ENCODE peak calls at places on chromosome 17, in eight cellular contexts. Z, F, S, K, B, I, P and L are unnamed samples. For H3K4me1 and H3K9me3, the result is how much of the 10 kb centered on the place peaks cover.

GRCh38 chr17:8822401-8823035 is 23.4 kb upstream of the MFSD6L start:
- DNase-seq in F (no peak), I (no peak), B (no peak), S (no peak), Z (no peak), K (no peak), P (no peak), L (no peak)

GRCh38 chr17:33977729-33978514 is 277.2 kb upstream of the CCL2 start:
- DNase-seq in F (no peak), I (no peak), P (no peak), Z (no peak), S (no peak), B (no peak), K (no peak), L (no peak)

GRCh38 chr17:10156579-10157488 is 41.6 kb downstream of the GAS7 start:
- DNase-seq in S (no peak), I (no peak), P (peak), B (no peak), F (peak), Z (no peak), K (peak), L (peak)

GRCh38 chr17:43042025-43042424 is 17.0 kb downstream of the RND2 start:
- DNase-seq in P (no peak), F (no peak), Z (no peak), S (no peak), K (no peak), I (no peak), B (no peak), L (no peak)

GRCh38 chr17:44220211-44221071 is 966 bp upstream of the UBTF start:
- DNase-seq in K (peak), I (peak), S (no peak), F (peak), B (peak), Z (peak), P (peak), L (peak)

GRCh38 chr17:1865252-1866037 is 35.6 kb downstream of the RPA1 start:
- DNase-seq in B (peak), F (peak), Z (peak), S (no peak), K (no peak), P (no peak), I (peak), L (no peak)

GRCh38 chr17:76208120-76208519 is 32.2 kb downstream of the RNF157 start:
- DNase-seq in K (no peak), S (no peak), I (no peak), F (no peak), B (no peak), P (no peak), Z (no peak), L (no peak)

GRCh38 chr17:30559656-30560055 is 82.4 kb downstream of the GOSR1 start:
- DNase-seq in I (no peak), P (no peak), B (no peak), Z (no peak), F (no peak), K (no peak), S (no peak), L (peak)

GRCh38 chr17:9032583-9032982 is 11.3 kb downstream of the NTN1 start:
- DNase-seq in I (no peak), Z (no peak), F (no peak), B (no peak), S (no peak), P (no peak), K (no peak), L (no peak)

GRCh38 chr17:57455063-57455914 is 199.0 kb downstream of the MSI2 start:
- DNase-seq in Z (no peak), B (no peak), K (no peak), I (peak), S (no peak), F (no peak), P (no peak), L (no peak)

GRCh38 chr17:57823469-57824401 is 26.1 kb downstream of the MRPS23 start:
- DNase-seq in K (no peak), P (no peak), Z (peak), I (no peak), F (no peak), S (no peak), B (no peak), L (no peak)

GRCh38 chr17:49404371-49404770 is 10.3 kb downstream of the PHB1 start:
- DNase-seq in I (no peak), S (no peak), F (peak), K (no peak), P (peak), B (no peak), Z (no peak), L (no peak)

GRCh38 chr17:62995377-62995885 is 29.4 kb downstream of the TANC2 start:
- DNase-seq in F (no peak), K (no peak), B (peak), I (no peak), P (no peak), Z (peak), S (no peak), L (no peak)

GRCh38 chr17:40303009-40303657 is 5.8 kb upstream of the RARA start:
- DNase-seq in Z (peak), P (no peak), F (no peak), I (peak), S (no peak), B (no peak), K (no peak), L (no peak)

GRCh38 chr17:2241823-2242222 is 61.8 kb downstream of the SMG6 start:
- DNase-seq in F (no peak), K (no peak), I (no peak), Z (no peak), S (no peak), B (no peak), P (no peak), L (no peak)

GRCh38 chr17:48515925-48516900 is 14.6 kb downstream of the HOXB1 start:
- DNase-seq in B (no peak), I (no peak), S (no peak), K (no peak), F (no peak), P (no peak), Z (no peak), L (no peak)

GRCh38 chr17:49670002-49670401 is 7.9 kb downstream of the SPOP start:
- DNase-seq in S (no peak), B (no peak), K (no peak), F (no peak), Z (no peak), P (no peak), I (no peak), L (no peak)

GRCh38 chr17:72474243-72474642 is 353.4 kb downstream of the SOX9 start:
- DNase-seq in I (no peak), B (no peak), K (no peak), P (no peak), F (no peak), Z (no peak), S (no peak), L (no peak)

GRCh38 chr17:44077595-44077909 is 7.0 kb downstream of the G6PC3 start:
- DNase-seq in P (no peak), K (no peak), Z (no peak), B (no peak), S (no peak), F (no peak), I (no peak), L (no peak)

GRCh38 chr17:27319536-27320221 is 25.8 kb downstream of the WSB1 start:
- DNase-seq in K (peak), Z (no peak), I (no peak), F (no peak), P (peak), S (no peak), B (peak), L (no peak)

GRCh38 chr17:3960764-3961163 is 3.5 kb downstream of the ATP2A3 start:
- DNase-seq in F (no peak), B (peak), Z (no peak), I (no peak), P (no peak), K (no peak), S (no peak), L (peak)

GRCh38 chr17:32240745-32241144 is 24.9 kb upstream of the RHBDL3 start:
- DNase-seq in Z (peak), F (no peak), S (no peak), P (no peak), B (peak), K (peak), I (no peak), L (no peak)

GRCh38 chr17:45332989-45333701 is 16.3 kb upstream of the MAP3K14 start:
- DNase-seq in K (no peak), S (no peak), P (peak), B (no peak), I (no peak), F (no peak), Z (no peak), L (no peak)

GRCh38 chr17:35660902-35661301 is 70.5 kb upstream of the RASL10B start:
- DNase-seq in Z (no peak), B (peak), K (no peak), S (no peak), F (no peak), P (no peak), I (no peak), L (no peak)

GRCh38 chr17:44219636-44220210 is at the start of gene UBTF:
- DNase-seq in K (peak), S (no peak), F (peak), I (peak), B (peak), Z (peak), P (peak), L (peak)

GRCh38 chr17:1997587-1998425 is 27.3 kb downstream of the RTN4RL1 start:
- DNase-seq in I (no peak), Z (no peak), B (peak), F (no peak), P (no peak), K (no peak), S (no peak), L (no peak)

GRCh38 chr17:17940451-17940911 is 31.7 kb downstream of the TOM1L2 start:
- DNase-seq in B (no peak), Z (no peak), S (no peak), I (no peak), F (no peak), K (no peak), P (no peak), L (no peak)

GRCh38 chr17:17937958-17938357 is 34.2 kb downstream of the TOM1L2 start:
- DNase-seq in S (no peak), B (no peak), I (no peak), F (no peak), P (no peak), Z (no peak), K (no peak), L (no peak)

GRCh38 chr17:17941015-17941414 is 31.2 kb downstream of the TOM1L2 start:
- DNase-seq in K (no peak), Z (no peak), P (no peak), F (no peak), I (no peak), S (no peak), B (no peak), L (no peak)

GRCh38 chr17:17937450-17937849 is 34.8 kb downstream of the TOM1L2 start:
- DNase-seq in K (no peak), Z (no peak), B (no peak), I (no peak), F (no peak), S (no peak), P (no peak), L (no peak)

GRCh38 chr17:17938388-17939107 is 33.7 kb downstream of the TOM1L2 start:
- DNase-seq in I (no peak), Z (peak), K (no peak), B (peak), S (no peak), P (no peak), F (no peak), L (no peak)
- H3K4me1 ChIP-seq in I (under half), Z (half or more), K (half or more), B (half or more), S (half or more), P (under half), F (half or more), L (under half)

DNA sequence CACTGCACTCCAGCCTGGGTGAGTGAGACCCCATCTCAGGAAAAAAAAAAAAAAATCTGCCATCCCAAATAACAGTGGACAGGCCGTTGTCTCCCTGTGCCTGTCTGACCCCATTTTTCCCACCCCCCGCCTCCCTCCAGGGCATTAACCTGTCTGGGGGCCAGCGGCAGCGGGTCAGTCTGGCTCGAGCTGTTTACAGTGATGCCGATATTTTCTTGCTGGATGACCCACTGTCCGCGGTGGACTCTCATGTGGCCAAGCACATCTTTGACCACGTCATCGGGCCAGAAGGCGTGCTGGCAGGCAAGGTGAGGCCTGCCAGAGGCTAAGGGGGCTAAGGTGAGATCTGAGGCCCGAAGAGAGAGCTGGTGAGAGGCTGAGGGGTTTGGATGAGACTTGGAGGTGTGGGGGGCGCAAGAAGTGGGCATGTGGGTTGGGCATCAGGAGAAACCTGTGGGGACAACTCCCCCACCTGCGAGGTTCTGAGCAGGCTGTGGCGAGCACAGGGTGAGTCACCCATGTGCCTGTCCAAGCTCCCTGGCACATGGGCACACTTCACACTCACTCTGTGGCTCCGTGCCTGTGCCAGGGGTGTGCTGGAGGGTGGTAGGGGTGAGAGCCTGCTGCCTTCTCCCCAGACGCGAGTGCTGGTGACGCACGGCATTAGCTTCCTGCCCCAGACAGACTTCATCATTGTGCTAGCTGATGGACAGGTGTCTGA is 34.7 kb downstream of the ANKRD40 start:
- DNase-seq in K (peak), F (peak), P (peak), S (no peak), I (no peak), Z (peak), B (no peak), L (peak)
- H3K4me3 ChIP-seq in K (no peak), F (no peak), P (no peak), S (no peak), I (no peak), Z (no peak), B (no peak), L (no peak)

GRCh38 chr17:28940142-28940541 is 11.2 kb downstream of the PHF12 start:
- DNase-seq in I (no peak), P (no peak), B (no peak), K (no peak), Z (no peak), S (no peak), F (no peak), L (no peak)

GRCh38 chr17:28938552-28938951 is 12.8 kb downstream of the PHF12 start:
- DNase-seq in B (no peak), P (no peak), S (no peak), F (no peak), K (no peak), I (no peak), Z (no peak), L (no peak)

GRCh38 chr17:28935744-28936460 is 15.4 kb downstream of the PHF12 start:
- DNase-seq in S (no peak), B (no peak), K (no peak), Z (no peak), I (no peak), P (no peak), F (no peak), L (no peak)

GRCh38 chr17:28940675-28941074 is 10.6 kb downstream of the PHF12 start:
- DNase-seq in Z (no peak), I (no peak), F (no peak), K (peak), S (no peak), B (no peak), P (no peak), L (no peak)

DNA sequence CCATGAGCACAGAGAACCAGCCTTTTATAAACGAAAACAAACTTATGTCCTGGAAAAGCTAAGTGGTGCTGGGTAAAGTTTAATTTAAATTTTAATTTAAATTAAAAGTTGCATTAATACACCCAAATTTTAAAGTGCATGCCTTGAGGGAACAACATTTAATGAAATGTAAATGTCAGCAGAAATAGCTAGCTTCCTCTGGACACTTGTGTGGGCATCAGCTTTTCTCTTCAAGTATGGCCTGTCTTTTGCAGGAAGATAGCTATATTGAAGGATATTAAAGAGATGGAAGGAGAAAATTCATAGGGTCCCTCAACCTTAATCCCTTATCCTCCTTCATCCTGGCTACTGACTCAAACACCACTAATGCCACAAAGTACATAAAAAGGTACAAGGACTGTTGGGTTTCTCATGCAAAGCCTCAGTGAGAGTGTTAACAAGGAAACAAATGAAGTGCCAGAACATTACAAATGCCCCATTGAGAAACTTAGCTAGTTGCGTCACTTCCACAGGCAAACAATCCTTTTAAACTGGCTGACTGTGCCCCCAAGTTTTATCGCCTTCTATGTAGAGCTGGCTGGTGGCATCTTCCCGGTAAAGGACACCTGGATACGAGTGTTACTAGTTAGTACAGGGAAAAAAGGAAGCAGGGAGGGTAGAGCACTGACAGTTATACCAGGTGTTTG is 14.1 kb downstream of the PHF12 start:
- DNase-seq in K (no peak), I (no peak), Z (peak), S (no peak), F (no peak), B (no peak), P (no peak), L (no peak)
- H3K9me3 ChIP-seq in K (under half), I (under half), Z (under half), S (under half), F (under half), B (under half), P (under half), L (under half)

GRCh38 chr17:41777157-41777578 is 9.3 kb downstream of the JUP start:
- DNase-seq in K (peak), F (no peak), I (no peak), Z (no peak), S (no peak), B (peak), P (peak), L (no peak)
- H3K4me1 ChIP-seq in K (half or more), F (half or more), I (under half), Z (half or more), S (half or more), B (under half), P (half or more), L (half or more)

DNA sequence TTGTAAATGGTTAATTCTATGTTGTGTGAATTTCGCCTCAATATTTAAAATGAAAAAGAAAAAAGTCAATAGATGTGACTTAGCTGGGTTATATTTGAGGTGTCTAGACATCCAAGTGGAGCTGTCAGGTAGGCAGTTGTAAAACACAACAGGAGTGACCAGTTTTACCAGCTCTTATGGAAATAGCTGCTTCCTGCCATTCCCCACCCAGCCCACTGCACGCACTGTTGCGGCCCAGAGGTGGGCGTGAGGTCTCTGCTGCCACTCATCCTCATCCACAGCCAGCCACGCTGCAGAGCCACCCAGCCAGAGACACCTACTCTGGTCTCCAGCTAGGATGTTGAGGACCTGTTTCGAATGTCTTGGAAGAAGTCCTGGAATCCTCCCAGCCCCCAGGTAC is 3.4 kb upstream of the CARD14 start:
- DNase-seq in F (no peak), S (no peak), P (no peak), Z (no peak), K (no peak), B (no peak), I (no peak), L (no peak)
- H3K4me3 ChIP-seq in F (no peak), S (no peak), P (no peak), Z (no peak), K (no peak), B (no peak), I (no peak), L (no peak)

GRCh38 chr17:21705021-21705601 is 12.8 kb downstream of the KCNJ18 start:
- DNase-seq in P (no peak), S (no peak), F (peak), K (no peak), I (no peak), B (no peak), Z (no peak), L (no peak)
- H3K9me3 ChIP-seq in P (under half), S (under half), F (under half), K (under half), I (under half), B (under half), Z (under half), L (under half)

DNA sequence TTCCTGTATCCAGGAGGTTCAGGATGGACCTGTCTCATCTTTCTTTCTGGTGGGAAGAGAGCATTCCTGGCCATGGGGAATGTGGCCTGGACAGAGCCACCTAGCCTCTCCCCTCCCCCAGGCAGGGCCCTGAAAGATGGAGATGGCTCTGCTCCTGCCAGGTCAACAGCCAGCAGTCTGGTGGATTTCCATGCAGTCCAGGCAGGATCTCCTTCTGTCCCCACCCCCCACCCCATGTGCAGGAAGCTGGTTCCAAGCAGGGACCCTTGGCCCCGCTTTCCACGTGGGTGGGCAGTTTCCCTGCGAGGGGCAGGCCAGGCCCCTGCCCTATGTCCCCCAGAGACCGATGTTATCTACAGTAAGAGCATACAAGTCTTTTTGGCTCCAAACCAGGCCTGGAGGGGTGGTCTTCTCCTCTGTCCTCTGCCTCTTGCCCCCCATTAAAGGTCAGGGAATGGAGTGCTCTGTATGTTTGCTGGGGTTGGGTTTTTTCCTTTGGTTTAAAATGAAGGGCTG is 240.5 kb downstream of the SEC14L1 start:
- DNase-seq in Z (no peak), B (no peak), S (no peak), I (no peak), K (no peak), F (no peak), P (no peak), L (no peak)
- H3K4me1 ChIP-seq in Z (half or more), B (half or more), S (half or more), I (half or more), K (half or more), F (half or more), P (half or more), L (half or more)